ENCODE peak calls at places on chromosomes 13 and 19, in nine cellular contexts. N, T, E, I, D, Z, Q, R and B are unnamed samples. For H3K4me1, the result is how much of the 10 kb centered on the place peaks cover.

GRCh38 chr13:92510416-92510815 is 716.2 kb upstream of the GPC6 start:
- DNase-seq in N (no peak), I (no peak), T (no peak), Z (no peak), Q (no peak), R (no peak), D (no peak), E (no peak), B (no peak)

GRCh38 chr19:43820098-43820860 is 6.8 kb upstream of the ZNF283 start:
- DNase-seq in Z (no peak), E (peak), R (no peak), T (no peak), D (no peak), I (peak), Q (no peak), N (no peak), B (no peak)

GRCh38 chr13:96075953-96076543 is 13.9 kb upstream of the HS6ST3 start:
- DNase-seq in Q (no peak), T (no peak), E (no peak), N (no peak), D (no peak), R (no peak), Z (no peak), I (peak), B (no peak)

GRCh38 chr13:19150712-19151228 is 30.9 kb downstream of the TUBA3C start:
- DNase-seq in Q (no peak), E (no peak), N (no peak), Z (no peak), I (no peak), T (no peak), D (no peak), R (no peak), B (peak)

GRCh38 chr19:862529-863304 is 3.3 kb downstream of the CFD start:
- DNase-seq in T (peak), N (peak), R (peak), Q (peak), Z (peak), I (peak), D (peak), E (peak), B (peak)

GRCh38 chr13:82815791-82816190 is 1066.5 kb downstream of the SLITRK1 start:
- DNase-seq in Q (no peak), R (no peak), T (no peak), D (no peak), N (no peak), E (no peak), I (no peak), Z (no peak), B (no peak)

GRCh38 chr13:114115191-114115671 is 17.2 kb downstream of the RASA3 start:
- DNase-seq in R (peak), Q (no peak), T (peak), Z (peak), D (peak), E (peak), I (no peak), N (peak), B (peak)

GRCh38 chr19:47419037-47419783 is at the start of gene MEIS3:
- DNase-seq in R (no peak), I (peak), E (peak), Z (peak), Q (peak), N (no peak), D (peak), T (no peak), B (peak)

GRCh38 chr13:97273341-97273831 is 51.3 kb downstream of the MBNL2 start:
- DNase-seq in T (no peak), I (no peak), N (no peak), Q (no peak), R (no peak), Z (no peak), E (no peak), D (no peak), B (no peak)

GRCh38 chr13:111302045-111302722 is 18.3 kb upstream of the TEX29 start:
- DNase-seq in N (no peak), E (no peak), T (no peak), R (no peak), Q (no peak), Z (no peak), D (no peak), I (no peak), B (no peak)

GRCh38 chr19:5150331-5150901 is 181.5 kb downstream of the KDM4B start:
- DNase-seq in D (no peak), T (no peak), Z (no peak), E (no peak), R (no peak), I (no peak), N (no peak), Q (peak), B (no peak)

GRCh38 chr19:58328999-58329398 is 2.2 kb downstream of the ZSCAN22 start:
- DNase-seq in Q (peak), E (peak), D (no peak), N (no peak), T (no peak), Z (peak), R (no peak), I (peak), B (no peak)

GRCh38 chr13:45184693-45185092 is 16.2 kb downstream of the KCTD4 start:
- DNase-seq in T (no peak), N (no peak), I (no peak), E (no peak), Q (no peak), R (no peak), Z (no peak), D (no peak), B (no peak)

GRCh38 chr13:83677985-83678384 is 204.3 kb downstream of the SLITRK1 start:
- DNase-seq in E (no peak), D (no peak), N (no peak), R (no peak), Z (no peak), T (no peak), I (no peak), Q (no peak), B (no peak)

GRCh38 chr13:46527237-46527636 is 25.7 kb upstream of the LRCH1 start:
- DNase-seq in Z (no peak), I (no peak), T (no peak), E (peak), D (no peak), R (no peak), N (no peak), Q (no peak), B (no peak)

GRCh38 chr13:85588359-85588758 is 210.9 kb downstream of the SLITRK6 start:
- DNase-seq in N (no peak), I (no peak), Q (no peak), D (no peak), E (no peak), T (no peak), Z (no peak), R (no peak), B (no peak)

GRCh38 chr13:26964278-26965057 is 203.9 kb upstream of the GPR12 start:
- DNase-seq in I (no peak), T (no peak), E (no peak), N (no peak), D (no peak), R (no peak), Z (no peak), Q (no peak), B (no peak)

GRCh38 chr13:105925496-105925895 is 610.0 kb downstream of the EFNB2 start:
- DNase-seq in D (no peak), Q (no peak), Z (no peak), R (no peak), T (no peak), I (no peak), N (no peak), E (peak), B (no peak)

GRCh38 chr19:28502879-28503734 is 709.8 kb downstream of the UQCRFS1 start:
- DNase-seq in E (no peak), R (no peak), T (no peak), D (no peak), Q (no peak), N (no peak), I (no peak), Z (no peak), B (no peak)

GRCh38 chr13:100298116-100298681 is 209.3 kb downstream of the PCCA start:
- DNase-seq in I (no peak), Z (no peak), E (no peak), D (no peak), T (no peak), N (no peak), R (no peak), Q (no peak), B (no peak)

GRCh38 chr19:36579255-36579654 is 6.2 kb upstream of the ZNF529 start:
- DNase-seq in R (no peak), D (no peak), I (no peak), Q (no peak), N (no peak), T (no peak), E (no peak), Z (no peak), B (no peak)

GRCh38 chr19:13215572-13216380 is 65.6 kb downstream of the IER2 start:
- DNase-seq in D (no peak), I (no peak), T (no peak), E (no peak), N (no peak), Z (no peak), Q (no peak), R (no peak), B (no peak)

GRCh38 chr13:111005364-111005763 is 90.5 kb upstream of the ANKRD10 start:
- DNase-seq in E (peak), Q (no peak), R (no peak), T (no peak), Z (no peak), D (no peak), I (no peak), N (no peak), B (no peak)

GRCh38 chr13:112793545-112794445 is 104.0 kb downstream of the ATP11A start:
- DNase-seq in R (no peak), E (no peak), Q (no peak), Z (no peak), I (no peak), N (peak), D (no peak), T (no peak), B (peak)

GRCh38 chr13:52001120-52001731 is 10.0 kb downstream of the ATP7B start:
- DNase-seq in D (no peak), R (no peak), N (no peak), I (peak), E (peak), Z (peak), T (no peak), Q (no peak), B (no peak)

GRCh38 chr13:109703250-109703649 is 83.1 kb downstream of the IRS2 start:
- DNase-seq in D (no peak), Z (no peak), Q (no peak), E (no peak), T (no peak), I (no peak), N (no peak), R (no peak), B (no peak)

GRCh38 chr13:72025836-72026235 is 158.8 kb upstream of the DACH1 start:
- DNase-seq in R (no peak), Q (no peak), Z (no peak), E (no peak), T (no peak), N (no peak), D (no peak), I (no peak), B (no peak)

GRCh38 chr13:39201075-39201630 is 162.9 kb downstream of the NHLRC3 start:
- DNase-seq in T (no peak), Z (no peak), N (no peak), Q (no peak), I (no peak), D (no peak), E (no peak), R (no peak), B (no peak)

GRCh38 chr13:59666504-59666903 is 497.2 kb downstream of the DIAPH3 start:
- DNase-seq in R (no peak), E (no peak), I (no peak), Q (no peak), D (no peak), T (no peak), N (no peak), Z (no peak), B (no peak)

GRCh38 chr19:35673121-35673804 is 6.9 kb downstream of the UPK1A start:
- DNase-seq in Q (peak), D (no peak), I (peak), T (no peak), R (peak), E (peak), Z (peak), N (peak), B (peak)

GRCh38 chr13:38875186-38875875 is 115.3 kb downstream of the STOML3 start:
- DNase-seq in D (no peak), Z (no peak), T (no peak), I (no peak), N (no peak), R (no peak), Q (no peak), E (no peak), B (no peak)

GRCh38 chr19:10450853-10451609 is 30.7 kb downstream of the PDE4A start:
- DNase-seq in D (no peak), R (peak), N (no peak), Z (peak), T (no peak), Q (peak), I (peak), E (peak), B (no peak)

GRCh38 chr13:28204043-28204442 is 65.7 kb downstream of the PAN3 start:
- DNase-seq in R (no peak), Q (no peak), N (no peak), T (no peak), I (no peak), Z (no peak), E (no peak), D (no peak), B (no peak)

GRCh38 chr19:16894080-16894479 is 5.3 kb downstream of the F2RL3 start:
- DNase-seq in Z (no peak), N (no peak), Q (no peak), R (no peak), E (no peak), T (no peak), D (no peak), I (no peak), B (no peak)

GRCh38 chr13:43686557-43686956 is 100.2 kb downstream of the ENOX1 start:
- DNase-seq in Q (no peak), R (no peak), N (no peak), T (no peak), Z (no peak), D (peak), I (peak), E (peak), B (no peak)

GRCh38 chr19:50325310-50326100 is 3.7 kb downstream of the KCNC3 start:
- DNase-seq in D (no peak), N (peak), R (peak), I (peak), E (peak), Q (peak), Z (peak), T (no peak), B (peak)

GRCh38 chr13:34942732-34943674 is 933 bp downstream of the NBEA start:
- DNase-seq in D (peak), T (no peak), N (peak), Q (peak), E (peak), R (peak), Z (no peak), I (peak), B (peak)

GRCh38 chr19:41872384-41872774 is 4.7 kb upstream of the CD79A start:
- DNase-seq in E (no peak), R (no peak), I (no peak), D (no peak), T (no peak), N (no peak), Q (no peak), Z (no peak), B (no peak)
- H3K4me1 ChIP-seq in E (under half), R (under half), I (under half), D (under half), T (under half), N (under half), Q (under half), Z (under half), B (half or more)

DNA sequence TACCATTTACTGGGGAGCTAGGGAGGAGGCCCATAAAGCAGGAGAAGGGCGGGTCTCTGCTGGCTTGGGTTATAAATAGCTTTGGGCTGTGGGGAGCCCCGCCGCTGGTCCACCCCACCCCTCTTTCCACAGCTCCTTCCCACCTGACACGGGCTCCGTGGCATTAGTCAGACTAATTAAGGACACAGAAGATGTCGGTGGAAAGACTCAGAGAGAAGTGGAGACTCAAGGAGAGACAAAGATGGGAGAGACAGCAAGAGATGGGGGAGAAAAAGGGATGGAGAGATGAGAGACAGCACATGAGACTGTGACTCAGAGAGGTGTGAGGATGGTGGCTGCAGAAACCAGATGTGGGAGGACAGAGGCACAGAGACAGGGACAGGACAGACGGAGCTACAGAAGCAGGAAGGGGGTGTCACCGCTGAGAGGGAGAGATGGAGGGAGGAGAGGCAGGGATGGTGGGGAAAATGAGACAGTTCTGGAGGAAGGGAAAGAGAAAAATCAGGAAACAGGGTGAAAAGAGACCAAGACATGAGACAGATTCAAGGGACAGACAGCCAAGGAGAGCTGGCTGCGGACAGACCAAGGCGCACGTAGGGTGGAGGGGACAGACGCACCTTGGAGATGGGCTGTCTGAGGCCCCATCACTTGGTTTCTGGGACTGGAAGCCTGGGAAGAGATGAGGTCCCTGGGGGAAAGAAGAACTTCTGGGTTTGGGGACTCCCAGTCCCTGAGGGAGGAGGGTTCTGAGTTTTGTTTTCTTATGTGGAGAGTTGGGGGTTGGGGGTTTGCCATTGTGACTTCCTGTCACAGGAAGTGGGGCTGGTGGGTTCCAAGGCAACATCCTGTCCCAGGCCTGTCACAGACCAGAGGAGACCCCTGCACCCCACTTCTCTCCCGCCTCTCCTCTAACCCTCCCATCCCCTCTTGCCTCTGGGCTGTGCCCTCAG is 4.1 kb downstream of the ARHGEF1 start:
- DNase-seq in D (no peak), Q (no peak), N (no peak), R (peak), E (no peak), I (no peak), T (no peak), Z (no peak), B (no peak)
- H3K4me3 ChIP-seq in D (no peak), Q (no peak), N (peak), R (no peak), E (no peak), I (no peak), T (no peak), Z (no peak), B (peak)

GRCh38 chr13:101576977-101577376 is 124.5 kb downstream of the ITGBL1 start:
- DNase-seq in N (no peak), T (no peak), R (no peak), Z (no peak), E (no peak), I (no peak), Q (no peak), D (no peak), B (no peak)

GRCh38 chr13:101575591-101575990 is 123.1 kb downstream of the ITGBL1 start:
- DNase-seq in I (no peak), E (no peak), Q (no peak), Z (no peak), T (no peak), D (no peak), R (no peak), N (no peak), B (no peak)

GRCh38 chr13:101579291-101579802 is 126.9 kb downstream of the ITGBL1 start:
- DNase-seq in R (no peak), N (no peak), D (no peak), T (no peak), Q (no peak), Z (no peak), E (peak), I (peak), B (no peak)

GRCh38 chr13:101572456-101572855 is 120.0 kb downstream of the ITGBL1 start:
- DNase-seq in T (no peak), R (no peak), Z (no peak), I (no peak), E (no peak), D (no peak), Q (no peak), N (no peak), B (no peak)

DNA sequence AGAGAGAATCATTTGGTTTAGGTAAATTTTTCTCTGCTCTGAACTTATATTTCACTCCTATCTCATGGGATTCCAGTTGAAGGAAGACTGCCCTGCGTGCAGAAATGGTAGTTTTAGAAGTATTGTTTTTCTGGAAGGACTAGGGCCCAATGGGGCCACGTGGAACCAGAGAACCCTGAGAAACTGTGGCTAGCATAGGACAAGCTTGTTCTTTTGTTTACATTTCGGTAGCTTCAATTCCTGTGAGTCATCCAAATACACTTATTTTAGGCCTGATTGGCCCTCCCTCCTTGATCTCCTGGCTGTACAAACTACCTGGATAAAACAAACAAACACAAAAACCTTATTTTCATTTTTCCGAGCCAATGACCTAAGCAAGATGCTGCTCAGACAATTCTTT is 124.0 kb downstream of the ITGBL1 start:
- DNase-seq in E (peak), Q (no peak), T (no peak), N (no peak), I (no peak), Z (no peak), D (no peak), R (no peak), B (no peak)
- TF ChIP-seq EP300 in E (no peak), Q (no peak), T (no peak), N (no peak), I (no peak), Z (no peak), D (no peak), R (no peak), B (no peak)

GRCh38 chr13:41460930-41461329 is 3.6 kb downstream of the RGCC start:
- DNase-seq in D (no peak), E (no peak), Q (no peak), T (no peak), N (no peak), I (no peak), Z (no peak), R (no peak), B (no peak)
- H3K4me1 ChIP-seq in D (under half), E (under half), Q (under half), T (under half), N (under half), I (under half), Z (under half), R (under half), B (half or more)

GRCh38 chr19:12205296-12205695 is 42.4 kb downstream of the ZNF136 start:
- DNase-seq in Z (no peak), D (no peak), E (no peak), I (no peak), T (no peak), Q (no peak), R (no peak), N (no peak), B (no peak)
- H3K4me3 ChIP-seq in Z (no peak), D (no peak), E (no peak), I (no peak), T (no peak), Q (no peak), R (no peak), N (no peak), B (no peak)

GRCh38 chr19:15672580-15673175 is at the start of gene CYP4F12:
- DNase-seq in T (peak), R (peak), I (no peak), D (peak), Z (peak), N (peak), Q (no peak), E (peak), B (peak)
- TF ChIP-seq EP300 in T (peak), R (peak), I (no peak), D (no peak), Z (no peak), N (no peak), Q (no peak), E (no peak), B (no peak)

GRCh38 chr19:18274303-18274775 is at the start of gene IQCN:
- DNase-seq in E (peak), N (peak), I (no peak), Z (no peak), T (no peak), D (peak), R (peak), Q (no peak), B (peak)
- H3K4me1 ChIP-seq in E (half or more), N (half or more), I (under half), Z (under half), T (half or more), D (under half), R (half or more), Q (under half), B (under half)

GRCh38 chr19:19461306-19461670 is 54.1 kb downstream of the TSSK6 start:
- DNase-seq in E (no peak), T (no peak), R (no peak), D (no peak), N (no peak), I (no peak), Z (no peak), Q (no peak), B (no peak)
- H3K4me3 ChIP-seq in E (no peak), T (no peak), R (no peak), D (no peak), N (no peak), I (no peak), Z (no peak), Q (peak), B (no peak)

GRCh38 chr13:75220238-75220542 is 261.8 kb downstream of the TBC1D4 start:
- DNase-seq in I (no peak), E (no peak), T (no peak), R (no peak), N (no peak), D (no peak), Z (no peak), Q (no peak), B (peak)
- TF ChIP-seq EP300 in I (no peak), E (no peak), T (no peak), R (no peak), N (no peak), D (no peak), Z (no peak), Q (no peak), B (no peak)